ENCODE peak calls at places on chromosome 10, in six cellular contexts. H, K, O, J, W and N are unnamed samples.

GRCh38 chr10:59711871-59712491 is 2.3 kb upstream of the SLC16A9 start:
- DNase-seq in H (no peak), K (no peak), O (no peak), J (no peak), W (no peak), N (no peak)

GRCh38 chr10:79979973-79980687 is 31.2 kb upstream of the SFTPD start:
- DNase-seq in H (no peak), K (no peak), O (peak; percentile 43), J (no peak), W (no peak), N (no peak)

GRCh38 chr10:110368002-110368401 is 63.3 kb upstream of the SMNDC1 start:
- DNase-seq in H (no peak), K (no peak), O (no peak), J (no peak), W (no peak), N (no peak)

GRCh38 chr10:62399211-62399610 is 25.0 kb downstream of the ZNF365 start:
- DNase-seq in H (no peak), K (no peak), O (no peak), J (no peak), W (no peak), N (peak; percentile 51)

GRCh38 chr10:132247943-132248342 is 59.8 kb downstream of the STK32C start:
- DNase-seq in H (no peak), K (peak; percentile 68), O (no peak), J (no peak), W (no peak), N (no peak)

GRCh38 chr10:54742416-54742815 is 58.6 kb downstream of the PCDH15 start:
- DNase-seq in H (no peak), K (no peak), O (no peak), J (no peak), W (no peak), N (no peak)

GRCh38 chr10:91909178-91909677 is at the start of gene FGFBP3:
- DNase-seq in H (no peak), K (no peak), O (no peak), J (no peak), W (peak; percentile 61), N (no peak)

GRCh38 chr10:79179404-79180309 is 110.9 kb downstream of the ZMIZ1 start:
- DNase-seq in H (no peak), K (no peak), O (no peak), J (no peak), W (peak; percentile 56), N (no peak)

GRCh38 chr10:12469345-12469744 is 120.0 kb downstream of the CAMK1D start:
- DNase-seq in H (no peak), K (no peak), O (no peak), J (no peak), W (no peak), N (no peak)

GRCh38 chr10:103619424-103620356 is 126.2 kb downstream of the NEURL1 start:
- DNase-seq in H (no peak), K (peak; percentile 66), O (no peak), J (no peak), W (no peak), N (no peak)

GRCh38 chr10:73997479-73997805 is 474 bp upstream of the VCL start:
- DNase-seq in H (no peak), K (no peak), O (no peak), J (no peak), W (no peak), N (no peak)

GRCh38 chr10:104032144-104032775 is 53.4 kb downstream of the COL17A1 start:
- DNase-seq in H (no peak), K (no peak), O (no peak), J (no peak), W (no peak), N (no peak)

GRCh38 chr10:100656479-100656878 is 88.9 kb upstream of the PAX2 start:
- DNase-seq in H (no peak), K (peak; percentile 81), O (no peak), J (no peak), W (peak; percentile 42), N (no peak)

GRCh38 chr10:21238717-21239116 is 286.8 kb downstream of the SKIDA1 start:
- DNase-seq in H (no peak), K (no peak), O (no peak), J (no peak), W (no peak), N (no peak)

GRCh38 chr10:103353281-103353680 is 2.3 kb upstream of the PCGF6 start:
- DNase-seq in H (no peak), K (no peak), O (no peak), J (no peak), W (no peak), N (no peak)

GRCh38 chr10:127996586-127996985 is 89.7 kb downstream of the PTPRE start:
- DNase-seq in H (no peak), K (no peak), O (no peak), J (peak; percentile 42), W (no peak), N (no peak)

GRCh38 chr10:113056468-113057021 is 106.5 kb downstream of the TCF7L2 start:
- DNase-seq in H (no peak), K (no peak), O (no peak), J (no peak), W (no peak), N (peak; percentile 59)

GRCh38 chr10:71383972-71384687 is 12.6 kb upstream of the CDH23 start:
- DNase-seq in H (no peak), K (peak; percentile 96), O (peak; percentile 73), J (peak; percentile 73), W (peak; percentile 93), N (no peak)

GRCh38 chr10:75117996-75118395 is 6.5 kb downstream of the SAMD8 start:
- DNase-seq in H (no peak), K (no peak), O (no peak), J (no peak), W (no peak), N (no peak)

GRCh38 chr10:48233643-48234042 is 40.9 kb downstream of the FRMPD2 start:
- DNase-seq in H (no peak), K (no peak), O (no peak), J (no peak), W (no peak), N (no peak)
- TF ChIP-seq CTCF in H (no peak), K (no peak), O (no peak), J (no peak), W (no peak), N (no peak)

GRCh38 chr10:5903563-5903962 is 13.5 kb downstream of the FBH1 start:
- DNase-seq in H (no peak), K (no peak), O (no peak), J (no peak), W (no peak), N (no peak)

GRCh38 chr10:5906651-5907050 is 16.6 kb downstream of the FBH1 start:
- DNase-seq in H (no peak), K (no peak), O (no peak), J (no peak), W (no peak), N (no peak)

GRCh38 chr10:5905854-5906507 is 15.9 kb downstream of the FBH1 start:
- DNase-seq in H (no peak), K (no peak), O (no peak), J (peak; percentile 54), W (no peak), N (no peak)

GRCh38 chr10:5902511-5903274 is 12.7 kb downstream of the FBH1 start:
- DNase-seq in H (no peak), K (no peak), O (no peak), J (peak; percentile 37), W (no peak), N (no peak)

DNA sequence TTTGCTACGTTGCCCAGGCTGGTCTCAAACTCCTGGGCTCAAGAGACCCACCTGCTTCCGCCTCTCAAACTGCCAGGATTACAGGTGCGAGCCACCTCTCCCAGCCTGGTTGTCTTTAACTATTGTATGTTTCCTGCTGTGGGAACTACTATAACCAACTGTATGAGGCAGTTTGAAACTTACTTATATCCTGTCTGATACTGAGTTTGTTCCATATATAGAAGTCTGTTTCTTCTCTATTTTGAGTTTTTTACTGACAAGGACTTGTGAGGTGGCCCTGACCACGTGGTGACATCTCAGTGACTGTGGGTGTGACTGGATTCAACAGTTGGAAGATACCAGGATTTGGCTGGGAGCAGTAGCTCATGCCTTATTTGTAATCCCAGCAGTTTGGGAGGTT is 14.2 kb downstream of the FBH1 start:
- DNase-seq in H (no peak), K (no peak), O (no peak), J (no peak), W (no peak), N (no peak)
- TF ChIP-seq CTCF in H (no peak), K (no peak), O (no peak), J (no peak), W (no peak), N (no peak)

DNA sequence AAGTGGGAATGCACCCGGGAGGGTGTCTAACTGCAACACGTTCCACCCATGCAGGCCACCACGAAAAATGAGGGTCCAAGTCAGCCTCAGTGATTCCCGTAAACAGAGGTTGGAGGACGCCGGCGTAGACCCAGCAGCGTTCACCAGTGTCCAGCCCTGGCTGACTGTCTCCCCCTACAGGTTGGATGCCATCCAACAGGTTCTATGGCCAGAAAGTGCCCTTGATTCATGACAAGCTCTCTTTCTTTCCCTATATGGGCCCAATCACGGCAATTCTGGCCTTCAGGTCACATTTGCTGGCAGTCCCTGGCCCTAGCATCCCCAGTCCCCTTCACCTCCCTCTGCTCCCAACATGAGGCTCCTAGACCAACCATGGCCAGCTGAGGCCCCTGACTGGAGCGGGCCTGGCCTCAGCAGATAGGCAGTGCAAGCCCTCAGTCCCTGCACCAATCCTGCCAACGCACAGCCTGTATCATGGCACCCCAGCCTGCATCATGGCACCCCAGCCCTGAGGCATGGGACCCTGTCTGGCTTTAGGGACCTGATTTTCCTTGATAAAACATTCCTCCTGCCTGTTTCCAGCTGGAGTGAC is 227.4 kb downstream of the GRID1 start:
- DNase-seq in H (no peak), K (no peak), O (no peak), J (no peak), W (peak; percentile 72), N (no peak)
- TF ChIP-seq CTCF in H (no peak), K (peak; percentile 39), O (no peak), J (peak; percentile 17), W (peak; percentile 80), N (no peak)

GRCh38 chr10:58435297-58435696 is 50.1 kb downstream of the TFAM start:
- DNase-seq in H (no peak), K (no peak), O (peak; percentile 36), J (peak; percentile 17), W (no peak), N (peak; percentile 98)
- TF ChIP-seq CTCF in H (no peak), K (no peak), O (no peak), J (no peak), W (no peak), N (peak; percentile 53)

DNA sequence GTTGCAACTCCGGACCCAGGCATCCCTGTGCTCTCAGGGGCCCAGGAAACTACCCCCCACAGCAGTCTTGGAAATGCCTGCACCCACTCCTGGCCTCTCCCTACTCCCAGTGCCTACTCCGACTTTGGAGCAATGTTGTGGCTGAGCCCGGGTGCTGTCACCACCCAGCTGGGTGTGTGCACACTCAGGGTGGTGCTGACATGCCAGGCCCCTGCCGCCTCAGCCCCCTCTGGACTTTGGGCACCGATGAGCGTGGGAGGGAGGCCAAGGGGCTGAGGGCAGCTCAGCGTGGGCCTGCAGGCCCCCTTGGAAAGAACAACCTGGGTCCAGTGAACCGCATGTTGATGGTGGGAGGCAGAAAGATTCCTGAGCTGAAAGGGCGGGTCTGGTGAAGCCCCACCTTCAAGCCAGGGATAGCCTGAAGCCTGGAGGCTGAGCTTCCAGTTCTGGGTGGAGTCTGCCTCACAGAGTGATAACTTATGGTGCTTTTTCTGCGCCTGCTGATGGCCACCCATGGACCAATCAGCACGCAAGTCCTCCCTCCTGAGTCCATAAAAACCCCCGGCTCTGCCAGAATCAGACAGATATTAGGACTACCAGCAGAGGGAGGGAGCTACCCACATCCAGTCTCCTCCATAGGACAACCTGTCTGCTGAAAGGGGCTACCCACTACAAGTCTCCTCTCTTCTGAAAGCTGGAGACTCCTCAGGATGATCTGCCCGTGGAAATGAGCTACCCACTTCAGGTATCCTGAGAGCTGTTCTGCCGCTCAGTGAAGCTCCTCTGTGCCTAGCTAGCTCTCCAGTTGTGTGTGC is 380.4 kb upstream of the SORCS1 start:
- DNase-seq in H (no peak), K (peak; percentile 45), O (no peak), J (no peak), W (no peak), N (no peak)
- TF ChIP-seq CTCF in H (no peak), K (no peak), O (no peak), J (no peak), W (no peak), N (no peak)